ENCODE peak calls at places on chromosomes 6 and 20, in four cellular contexts. M is PC-3, D is HCT116, K is MM.1S. W is an unnamed sample.

GRCh38 chr6:156167289-156168076 is 609.7 kb upstream of the ARID1B start:
- DNase-seq in M (no peak), D (no peak), K (no peak), W (no peak)

GRCh38 chr6:41191569-41191968 is 9.4 kb downstream of the TREML2 start:
- DNase-seq in M (peak; percentile 44), D (peak; percentile 12), K (no peak), W (no peak)

GRCh38 chr6:19699990-19700389 is 137.2 kb upstream of the ID4 start:
- DNase-seq in M (no peak), D (no peak), K (no peak), W (no peak)

GRCh38 chr6:6728169-6728941 is 139.8 kb downstream of the LY86 start:
- DNase-seq in M (no peak), D (no peak), K (no peak), W (no peak)

GRCh38 chr6:161511455-161512159 is 237.7 kb upstream of the AGPAT4 start:
- DNase-seq in M (no peak), D (no peak), K (no peak), W (no peak)

GRCh38 chr20:40511478-40511877 is 177.6 kb downstream of the MAFB start:
- DNase-seq in M (no peak), D (no peak), K (no peak), W (no peak)

GRCh38 chr6:3651698-3652229 is 99.7 kb downstream of the PXDC1 start:
- DNase-seq in M (no peak), D (no peak), K (no peak), W (no peak)

GRCh38 chr6:135281227-135281626 is 100.1 kb downstream of the MYB start:
- DNase-seq in M (no peak), D (no peak), K (no peak), W (no peak)

GRCh38 chr6:124962617-124963415 is 579 bp downstream of the RNF217 start:
- DNase-seq in M (peak; percentile 25), D (no peak), K (no peak), W (no peak)

GRCh38 chr6:157787080-157787479 is 36.0 kb upstream of the SNX9 start:
- DNase-seq in M (no peak), D (no peak), K (no peak), W (no peak)

GRCh38 chr6:125197795-125198269 is 44.3 kb downstream of the TPD52L1 start:
- DNase-seq in M (peak; percentile 13), D (peak; percentile 49), K (no peak), W (peak; percentile 63)

GRCh38 chr20:5569021-5569420 is 181.2 kb upstream of the SHLD1 start:
- DNase-seq in M (peak; percentile 84), D (peak; percentile 28), K (peak; percentile 72), W (peak; percentile 31)

GRCh38 chr6:21885532-21886089 is 292.1 kb downstream of the SOX4 start:
- DNase-seq in M (peak; percentile 20), D (no peak), K (no peak), W (no peak)

GRCh38 chr6:9520417-9521151 is 894.3 kb downstream of the TFAP2A start:
- DNase-seq in M (peak; percentile 84), D (peak; percentile 35), K (no peak), W (peak; percentile 70)

GRCh38 chr6:56292505-56293181 is 45.3 kb upstream of the COL21A1 start:
- DNase-seq in M (peak; percentile 79), D (peak; percentile 53), K (peak; percentile 30), W (no peak)

GRCh38 chr6:127343753-127344659 is 597 bp upstream of the ECHDC1 start:
- DNase-seq in M (peak; percentile 19), D (no peak), K (peak; percentile 37), W (no peak)

GRCh38 chr20:63112491-63113219 is 103.3 kb downstream of the YTHDF1 start:
- DNase-seq in M (no peak), D (no peak), K (no peak), W (no peak)

GRCh38 chr6:27865952-27866369 is 46.2 kb downstream of the OR2B2 start:
- DNase-seq in M (peak; percentile 23), D (no peak), K (peak; percentile 55), W (no peak)

GRCh38 chr6:151240036-151240685 is 394 bp downstream of the AKAP12 start:
- DNase-seq in M (peak; percentile 43), D (peak; percentile 59), K (no peak), W (peak; percentile 45)

GRCh38 chr20:46216770-46217464 is 91.4 kb downstream of the CDH22 start:
- DNase-seq in M (no peak), D (no peak), K (no peak), W (no peak)

GRCh38 chr6:73451166-73452106 is 661 bp downstream of the CGAS start:
- DNase-seq in M (peak; percentile 35), D (no peak), K (peak; percentile 64), W (peak; percentile 38)

GRCh38 chr6:42249279-42249678 is 31.6 kb upstream of the MRPS10 start:
- DNase-seq in M (no peak), D (no peak), K (no peak), W (no peak)

GRCh38 chr6:151445482-151445881 is 6.4 kb downstream of the RMND1 start:
- DNase-seq in M (no peak), D (no peak), K (no peak), W (no peak)

GRCh38 chr20:13930246-13930645 is 60.2 kb downstream of the SEL1L2 start:
- DNase-seq in M (peak; percentile 91), D (no peak), K (no peak), W (peak; percentile 53)

GRCh38 chr6:89116702-89117101 is 1.2 kb downstream of the SRSF12 start:
- DNase-seq in M (no peak), D (no peak), K (no peak), W (no peak)

GRCh38 chr20:64090165-64090564 is 6.0 kb upstream of the LKAAEAR1 start:
- DNase-seq in M (no peak), D (no peak), K (no peak), W (no peak)

GRCh38 chr20:35018578-35019371 is 63.1 kb downstream of the MYH7B start:
- DNase-seq in M (no peak), D (no peak), K (no peak), W (no peak)

GRCh38 chr20:62617711-62618483 is 24.4 kb upstream of the SLCO4A1 start:
- DNase-seq in M (peak; percentile 80), D (no peak), K (no peak), W (peak; percentile 69)

GRCh38 chr20:46057856-46058655 is 29.0 kb downstream of the SLC12A5 start:
- DNase-seq in M (no peak), D (no peak), K (no peak), W (no peak)

GRCh38 chr6:147430811-147431210 is 77.7 kb upstream of the SAMD5 start:
- DNase-seq in M (no peak), D (no peak), K (no peak), W (no peak)

GRCh38 chr20:45311589-45312211 is 3.6 kb upstream of the MATN4 start:
- DNase-seq in M (peak; percentile 81), D (peak; percentile 47), K (peak; percentile 61), W (peak; percentile 56)

GRCh38 chr6:1335367-1336037 is 23.6 kb downstream of the FOXQ1 start:
- DNase-seq in M (peak; percentile 96), D (peak; percentile 87), K (no peak), W (peak; percentile 97)

GRCh38 chr20:53900380-53900999 is 169.9 kb downstream of the BCAS1 start:
- DNase-seq in M (peak; percentile 83), D (no peak), K (no peak), W (no peak)

GRCh38 chr20:17500826-17501225 is 30.4 kb downstream of the BFSP1 start:
- DNase-seq in M (no peak), D (no peak), K (no peak), W (no peak)

GRCh38 chr6:127243501-127243900 is 23.2 kb upstream of the RNF146 start:
- DNase-seq in M (no peak), D (no peak), K (no peak), W (no peak)

GRCh38 chr6:156791261-156791850 is 14.2 kb downstream of the ARID1B start:
- DNase-seq in M (no peak), D (no peak), K (no peak), W (no peak)

GRCh38 chr6:44504321-44504761 is 116.8 kb downstream of the CDC5L start:
- DNase-seq in M (no peak), D (no peak), K (no peak), W (no peak)

GRCh38 chr6:44507014-44507413 is 119.5 kb downstream of the CDC5L start:
- DNase-seq in M (no peak), D (no peak), K (no peak), W (no peak)

GRCh38 chr6:44500074-44500473 is 112.6 kb downstream of the CDC5L start:
- DNase-seq in M (no peak), D (no peak), K (no peak), W (no peak)

GRCh38 chr6:44505751-44506150 is 118.2 kb downstream of the CDC5L start:
- DNase-seq in M (no peak), D (no peak), K (no peak), W (no peak)

DNA sequence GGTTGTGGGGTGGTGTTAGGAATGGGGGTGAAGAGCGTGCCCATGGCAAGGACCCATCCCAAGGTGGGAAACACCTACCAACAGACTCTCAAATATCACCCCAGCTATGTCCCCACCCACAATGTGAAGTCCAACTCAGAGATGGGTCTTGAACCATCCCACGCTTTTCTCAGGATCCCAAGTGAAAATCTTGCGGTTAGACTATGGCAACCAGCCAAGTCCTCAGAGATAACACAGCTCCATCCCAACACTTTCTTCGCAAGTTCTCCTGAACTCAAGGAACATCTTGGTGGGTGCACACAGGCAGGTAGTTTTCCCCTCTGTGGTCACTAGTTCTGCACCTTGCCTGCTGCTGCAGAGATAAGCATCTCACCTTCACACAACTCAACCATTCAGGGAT is 116.0 kb downstream of the CDC5L start:
- DNase-seq in M (no peak), D (no peak), K (no peak), W (no peak)
- H3K9me2 ChIP-seq in M (peaks cover 4% of the 10 kb centered on the region), D (no peaks in the 10 kb centered on the region), K (no peaks in the 10 kb centered on the region), W (no peaks in the 10 kb centered on the region)

GRCh38 chr20:23120936-23121765 is 35.0 kb upstream of the CD93 start:
- DNase-seq in M (no peak), D (no peak), K (no peak), W (no peak)
- H2AFZ ChIP-seq in M (no peak overlapping the region), D (no peak overlapping the region), K (no peak overlapping the region), W (no peak overlapping the region)

GRCh38 chr6:111667921-111668320 is 62.2 kb upstream of the TRAF3IP2 start:
- DNase-seq in M (no peak), D (no peak), K (no peak), W (no peak)

GRCh38 chr6:111668410-111668809 is 62.7 kb upstream of the TRAF3IP2 start:
- DNase-seq in M (no peak), D (no peak), K (no peak), W (no peak)

GRCh38 chr6:111673086-111673485 is 67.4 kb upstream of the TRAF3IP2 start:
- DNase-seq in M (no peak), D (no peak), K (no peak), W (no peak)

GRCh38 chr6:111666812-111667211 is 61.1 kb upstream of the TRAF3IP2 start:
- DNase-seq in M (no peak), D (no peak), K (no peak), W (no peak)

GRCh38 chr6:111669326-111669725 is 63.6 kb upstream of the TRAF3IP2 start:
- DNase-seq in M (no peak), D (no peak), K (no peak), W (no peak)
- H3K27me3 ChIP-seq in M (no peaks in the 10 kb centered on the region), D (no peaks in the 10 kb centered on the region), K (no peaks in the 10 kb centered on the region), W (no peaks in the 10 kb centered on the region)

GRCh38 chr20:11329271-11329670 is 588.4 kb upstream of the BTBD3 start:
- DNase-seq in M (no peak), D (no peak), K (no peak), W (no peak)

GRCh38 chr20:11332376-11332775 is 585.3 kb upstream of the BTBD3 start:
- DNase-seq in M (no peak), D (no peak), K (no peak), W (no peak)

GRCh38 chr20:11324990-11325389 is 592.7 kb upstream of the BTBD3 start:
- DNase-seq in M (peak; percentile 59), D (no peak), K (no peak), W (no peak)

GRCh38 chr20:11331096-11331495 is 586.6 kb upstream of the BTBD3 start:
- DNase-seq in M (peak; percentile 84), D (no peak), K (no peak), W (no peak)

GRCh38 chr20:11328839-11329238 is 588.9 kb upstream of the BTBD3 start:
- DNase-seq in M (no peak), D (no peak), K (no peak), W (no peak)
- H3K9me2 ChIP-seq in M (no peaks in the 10 kb centered on the region), D (no peaks in the 10 kb centered on the region), K (no peaks in the 10 kb centered on the region), W (no peaks in the 10 kb centered on the region)

W was measured in PC-9.